ENCODE peak calls at places on chromosomes 3 and 15, in five cellular contexts. C is H9, B is mesenchymal stem cell, R is trophoblast cell, N is H1. Y is an unnamed sample.

GRCh38 chr15:74443100-74443909 is 9.5 kb upstream of the SEMA7A start:
- DNase-seq in N (no peak), R (peak; percentile 27), B (no peak), C (no peak), Y (no peak)

GRCh38 chr15:34693053-34693744 is 61.6 kb downstream of the GJD2 start:
- DNase-seq in N (no peak), R (no peak), C (no peak), B (no peak), Y (no peak)

GRCh38 chr3:198080521-198081384 is 120.7 kb downstream of the LMLN start:
- DNase-seq in N (peak; percentile 91), R (peak; percentile 93), C (peak; percentile 85), B (peak; percentile 64), Y (peak; percentile 86)

GRCh38 chr3:161821591-161821990 is 325.0 kb downstream of the OTOL1 start:
- DNase-seq in R (peak; percentile 53), N (no peak), C (no peak), B (no peak), Y (no peak)

GRCh38 chr3:14047841-14048240 is 76.8 kb downstream of the CHCHD4 start:
- DNase-seq in N (no peak), B (no peak), C (no peak), R (no peak), Y (no peak)

GRCh38 chr15:83158393-83158792 is 49.2 kb downstream of the HDGFL3 start:
- DNase-seq in N (no peak), R (peak; percentile 58), C (no peak), B (no peak), Y (no peak)

GRCh38 chr3:50369271-50369670 is 9.9 kb upstream of the TMEM115 start:
- DNase-seq in B (no peak), R (no peak), N (no peak), C (no peak), Y (no peak)

GRCh38 chr3:109081746-109082510 is 36.0 kb downstream of the MORC1 start:
- DNase-seq in C (peak; percentile 72), R (peak; percentile 78), B (peak; percentile 82), N (peak; percentile 62), Y (peak; percentile 38)

GRCh38 chr15:75167588-75168076 is 34.0 kb upstream of the C15orf39 start:
- DNase-seq in C (no peak), B (peak; percentile 75), N (no peak), R (peak; percentile 44), Y (no peak)

GRCh38 chr3:105465251-105465853 is 98.6 kb downstream of the ALCAM start:
- DNase-seq in B (no peak), N (no peak), R (peak; percentile 58), C (no peak), Y (no peak)

GRCh38 chr3:179606534-179607085 is 2.0 kb downstream of the NDUFB5 start:
- DNase-seq in R (peak; percentile 63), N (no peak), B (no peak), C (no peak), Y (no peak)

GRCh38 chr15:31476411-31476810 is 149.8 kb downstream of the KLF13 start:
- DNase-seq in C (peak; percentile 4), B (no peak), N (no peak), R (no peak), Y (no peak)

GRCh38 chr3:46337911-46338310 is 16.0 kb upstream of the CCR2 start:
- DNase-seq in N (no peak), B (no peak), C (no peak), R (no peak), Y (no peak)

GRCh38 chr3:130539005-130539404 is 22.0 kb downstream of the COL6A6 start:
- DNase-seq in R (peak; percentile 71), B (peak; percentile 52), C (peak; percentile 73), N (peak; percentile 70), Y (peak; percentile 54)

GRCh38 chr3:16849795-16850194 is 35.0 kb upstream of the PLCL2 start:
- DNase-seq in C (no peak), N (no peak), B (peak; percentile 16), R (no peak), Y (no peak)

GRCh38 chr3:190862209-190863118 is at the start of gene GMNC:
- DNase-seq in B (peak; percentile 85), N (peak; percentile 71), R (peak; percentile 87), C (peak; percentile 91), Y (peak; percentile 63)

GRCh38 chr3:122893754-122894668 is 99.1 kb downstream of the SLC49A4 start:
- DNase-seq in B (no peak), N (no peak), R (peak; percentile 86), C (peak; percentile 47), Y (no peak)

GRCh38 chr3:69386535-69387385 is 872 bp upstream of the FRMD4B start:
- DNase-seq in R (no peak), B (no peak), N (no peak), C (no peak), Y (no peak)

GRCh38 chr15:98177950-98178848 is 217.7 kb downstream of the ARRDC4 start:
- DNase-seq in C (peak; percentile 73), R (peak; percentile 77), N (peak; percentile 59), B (peak; percentile 52), Y (peak; percentile 75)

GRCh38 chr3:181872887-181873286 is 161.2 kb downstream of the SOX2 start:
- DNase-seq in B (no peak), C (no peak), R (no peak), N (no peak), Y (no peak)

DNA sequence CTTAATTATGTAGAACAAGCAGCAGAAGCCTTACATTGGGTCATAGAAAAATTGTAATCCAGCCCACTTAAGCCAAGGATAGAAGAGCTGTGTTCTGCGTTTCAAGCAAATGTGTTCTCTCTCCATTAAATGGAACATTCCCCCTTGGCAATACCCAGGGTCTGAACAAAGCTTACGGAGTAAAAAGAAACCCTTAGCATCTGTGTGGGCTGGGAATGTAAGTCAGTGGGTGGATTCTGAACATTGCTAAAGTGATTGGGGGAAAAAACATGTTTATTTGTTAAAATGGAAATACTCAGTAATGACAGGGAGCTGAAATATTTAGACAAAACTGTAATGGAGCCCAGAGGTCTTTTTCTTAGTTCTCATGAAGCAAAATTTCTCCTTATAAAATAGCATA is 147.4 kb downstream of the DUT start:
- DNase-seq in R (no peak), B (no peak), C (no peak), N (no peak), Y (no peak)
- H3K18ac ChIP-seq in R (no peak overlapping the region), B (no peak overlapping the region), C (no peak overlapping the region), N (no peak overlapping the region), Y (no peak overlapping the region)

GRCh38 chr3:12195231-12195630 is 36.5 kb upstream of the TIMP4 start:
- DNase-seq in N (no peak), B (no peak), R (peak; percentile 79), C (no peak), Y (no peak)
- H2BK12ac ChIP-seq in N (no peak overlapping the region), B (peak overlapping the region; percentile 87), R (no peak overlapping the region), C (no peak overlapping the region), Y (no peak overlapping the region)

GRCh38 chr3:174197416-174197815 is 661.7 kb upstream of the NAALADL2 start:
- DNase-seq in R (no peak), C (no peak), N (no peak), B (no peak), Y (no peak)
- H3K18ac ChIP-seq in R (no peak overlapping the region), C (no peak overlapping the region), N (no peak overlapping the region), B (no peak overlapping the region), Y (no peak overlapping the region)

GRCh38 chr3:174776636-174777035 is 82.5 kb upstream of the NAALADL2 start:
- DNase-seq in C (no peak), B (no peak), R (peak; percentile 52), N (no peak), Y (no peak)
- H2BK12ac ChIP-seq in C (no peak overlapping the region), B (no peak overlapping the region), R (no peak overlapping the region), N (no peak overlapping the region), Y (no peak overlapping the region)

DNA sequence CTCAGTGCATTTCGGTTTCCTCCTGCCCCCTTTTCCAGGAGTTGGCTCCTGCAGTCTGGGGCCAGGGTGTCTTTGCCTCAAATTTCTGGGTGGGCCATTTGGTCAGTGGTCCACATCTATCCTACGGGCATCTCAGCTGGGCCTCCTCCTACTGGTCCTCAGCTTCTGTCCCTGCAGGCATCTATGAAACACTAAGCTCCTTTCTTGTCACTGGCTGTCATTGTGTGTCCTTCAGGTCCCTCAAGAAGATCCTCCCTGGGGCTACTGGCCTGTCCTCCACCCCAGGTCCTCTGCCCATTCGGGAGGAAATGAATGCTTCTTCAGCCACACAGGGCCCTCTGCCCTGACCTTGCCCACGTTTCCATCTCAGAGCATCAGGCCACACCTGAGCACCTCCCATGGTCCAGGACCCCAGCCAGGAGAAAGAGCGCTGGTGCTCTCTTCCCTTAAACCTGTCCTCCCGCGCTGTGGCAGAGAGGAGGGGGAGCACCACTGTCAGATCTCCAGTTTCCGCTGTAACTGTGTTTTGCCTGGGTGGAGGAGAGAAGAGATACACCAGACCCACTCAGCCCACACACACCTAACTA is 1.8 kb downstream of the PRR23E start:
- DNase-seq in B (no peak), C (no peak), R (no peak), N (no peak), Y (no peak)
- H3K18ac ChIP-seq in B (no peak overlapping the region), C (no peak overlapping the region), R (no peak overlapping the region), N (no peak overlapping the region), Y (no peak overlapping the region)

DNA sequence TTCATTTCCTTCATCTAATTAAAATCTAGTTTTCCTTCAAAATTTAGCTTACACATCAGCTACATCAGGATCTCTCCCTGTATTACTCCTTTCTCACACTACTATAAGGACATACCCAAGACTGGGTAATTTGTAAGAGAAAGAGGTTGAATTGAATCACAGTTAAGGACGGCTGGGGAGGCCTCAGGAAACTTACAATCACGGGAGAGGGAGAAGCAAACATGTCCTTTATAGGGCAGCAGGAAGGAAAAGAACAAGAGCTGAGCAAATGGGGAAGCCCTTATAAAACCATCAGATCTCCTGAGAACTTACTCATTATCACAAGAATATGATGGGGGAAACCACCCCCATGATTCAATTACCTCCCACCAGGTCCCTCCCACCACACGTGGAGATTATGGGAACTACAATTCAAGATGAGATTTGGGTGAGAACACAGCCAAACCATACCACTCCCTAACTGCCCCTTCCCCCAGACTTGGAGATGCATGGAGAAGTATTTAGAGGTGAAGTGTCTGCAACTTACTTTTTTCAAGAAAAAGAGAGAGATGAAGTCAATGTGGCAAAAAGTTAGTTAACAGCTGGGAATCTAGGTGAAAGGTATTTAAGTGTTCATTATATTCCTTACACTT is 21.3 kb downstream of the PRTG start:
- DNase-seq in N (no peak), R (no peak), B (no peak), C (no peak), Y (no peak)
- H2BK12ac ChIP-seq in N (no peak overlapping the region), R (no peak overlapping the region), B (no peak overlapping the region), C (no peak overlapping the region), Y (no peak overlapping the region)

GRCh38 chr15:32732574-32733157 is 14.9 kb downstream of the GREM1 start:
- DNase-seq in R (no peak), C (no peak), N (no peak), B (no peak), Y (no peak)

GRCh38 chr15:32733276-32733675 is 15.5 kb downstream of the GREM1 start:
- DNase-seq in B (no peak), R (no peak), N (no peak), C (no peak), Y (no peak)

GRCh38 chr15:32730677-32731654 is 13.2 kb downstream of the GREM1 start:
- DNase-seq in N (peak; percentile 85), B (no peak), R (peak; percentile 64), C (peak; percentile 89), Y (peak; percentile 12)

DNA sequence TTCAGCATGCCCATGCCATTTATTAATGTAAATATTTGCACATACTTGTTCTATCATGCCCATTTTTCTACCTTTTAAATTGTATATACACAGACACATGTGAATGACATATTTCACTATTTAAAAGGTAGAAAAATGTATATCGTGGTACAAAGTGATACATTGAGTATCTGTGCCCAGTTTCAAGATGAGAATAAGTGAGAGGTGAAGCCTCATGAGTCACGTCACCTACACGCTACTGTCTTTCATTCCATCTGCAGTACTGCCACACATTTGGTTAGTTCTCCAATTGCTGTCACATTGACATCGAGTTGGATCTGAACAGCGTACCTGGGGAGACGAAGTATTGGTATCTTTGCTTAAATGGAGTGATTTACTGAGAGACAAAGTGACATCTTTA is 11.9 kb downstream of the GREM1 start:
- DNase-seq in C (no peak), N (no peak), R (peak; percentile 45), B (no peak), Y (no peak)
- H3K18ac ChIP-seq in C (no peak overlapping the region), N (no peak overlapping the region), R (no peak overlapping the region), B (no peak overlapping the region), Y (no peak overlapping the region)

Y was measured in neuronal stem cell.